ENCODE peak calls at places on chromosomes 1 and 21, in five cellular contexts. N is HepG2, V is stomach, T is upper lobe of left lung, O is breast epithelium. X is an unnamed sample.

GRCh38 chr1:183952101-183952500 is 85.4 kb downstream of the COLGALT2 start:
- DNase-seq in N (no peak), V (no peak), T (no peak), O (no peak), X (no peak)

GRCh38 chr1:91555074-91555730 is 54.6 kb downstream of the CDC7 start:
- DNase-seq in N (no peak), V (no peak), T (no peak), O (no peak), X (no peak)

GRCh38 chr1:246170574-246171261 is 336.4 kb downstream of the SMYD3 start:
- DNase-seq in N (no peak), V (no peak), T (no peak), O (no peak), X (no peak)

GRCh38 chr1:25806418-25806817 is 6.4 kb downstream of the SELENON start:
- DNase-seq in N (no peak), V (no peak), T (no peak), O (no peak), X (peak)

GRCh38 chr1:100443739-100444571 is 91.6 kb downstream of the CDC14A start:
- DNase-seq in N (no peak), V (no peak), T (no peak), O (no peak), X (no peak)

GRCh38 chr1:209076688-209077087 is 506.8 kb upstream of the CAMK1G start:
- DNase-seq in N (no peak), V (no peak), T (no peak), O (no peak), X (no peak)

GRCh38 chr21:28892550-28893111 is 100.0 kb downstream of the LTN1 start:
- DNase-seq in N (no peak), V (no peak), T (no peak), O (no peak), X (no peak)

GRCh38 chr1:97412737-97413136 is 508.1 kb downstream of the DPYD start:
- DNase-seq in N (no peak), V (no peak), T (no peak), O (no peak), X (no peak)

GRCh38 chr21:37072988-37073416 is at the start of the genes PIGP and TTC3:
- DNase-seq in N (peak), V (peak), T (peak), O (peak), X (peak)

GRCh38 chr1:185656663-185657062 is 77.5 kb upstream of the HMCN1 start:
- DNase-seq in N (peak), V (no peak), T (no peak), O (no peak), X (no peak)

GRCh38 chr1:182366596-182366995 is 25.0 kb downstream of the GLUL start:
- DNase-seq in N (no peak), V (no peak), T (no peak), O (no peak), X (no peak)

GRCh38 chr1:20373764-20374163 is 83.1 kb downstream of the VWA5B1 start:
- DNase-seq in N (no peak), V (no peak), T (no peak), O (no peak), X (no peak)

GRCh38 chr1:17135530-17135929 is 16.3 kb upstream of the PADI2 start:
- DNase-seq in N (no peak), V (no peak), T (no peak), O (no peak), X (no peak)

GRCh38 chr1:155320661-155321576 is at the start of gene RUSC1:
- DNase-seq in N (no peak), V (peak), T (peak), O (peak), X (peak)

GRCh38 chr1:45012639-45013278 is 705 bp downstream of the UROD start:
- DNase-seq in N (peak), V (peak), T (no peak), O (peak), X (peak)

GRCh38 chr1:181089017-181089776 is 697 bp downstream of the IER5 start:
- DNase-seq in N (no peak), V (peak), T (peak), O (no peak), X (peak)

GRCh38 chr1:240946926-240947325 is 335.0 kb upstream of the GREM2 start:
- DNase-seq in N (peak), V (no peak), T (no peak), O (no peak), X (no peak)

GRCh38 chr1:39987869-39988268 is 32.9 kb downstream of the MFSD2A start:
- DNase-seq in N (no peak), V (no peak), T (no peak), O (peak), X (no peak)

GRCh38 chr1:21966247-21967000 is 10.4 kb upstream of the CELA3B start:
- DNase-seq in N (peak), V (no peak), T (no peak), O (no peak), X (peak)

GRCh38 chr1:201123866-201124265 is 3.1 kb downstream of the ASCL5 start:
- DNase-seq in N (no peak), V (no peak), T (no peak), O (no peak), X (no peak)

GRCh38 chr1:244383278-244383884 is 68.3 kb downstream of the ADSS2 start:
- DNase-seq in N (no peak), V (no peak), T (no peak), O (no peak), X (no peak)

GRCh38 chr1:51648180-51649109 is 31.6 kb downstream of the OSBPL9 start:
- DNase-seq in N (peak), V (no peak), T (no peak), O (no peak), X (no peak)

GRCh38 chr1:192445849-192446489 is 129.2 kb downstream of the RGS21 start:
- DNase-seq in N (peak), V (peak), T (no peak), O (no peak), X (no peak)

DNA sequence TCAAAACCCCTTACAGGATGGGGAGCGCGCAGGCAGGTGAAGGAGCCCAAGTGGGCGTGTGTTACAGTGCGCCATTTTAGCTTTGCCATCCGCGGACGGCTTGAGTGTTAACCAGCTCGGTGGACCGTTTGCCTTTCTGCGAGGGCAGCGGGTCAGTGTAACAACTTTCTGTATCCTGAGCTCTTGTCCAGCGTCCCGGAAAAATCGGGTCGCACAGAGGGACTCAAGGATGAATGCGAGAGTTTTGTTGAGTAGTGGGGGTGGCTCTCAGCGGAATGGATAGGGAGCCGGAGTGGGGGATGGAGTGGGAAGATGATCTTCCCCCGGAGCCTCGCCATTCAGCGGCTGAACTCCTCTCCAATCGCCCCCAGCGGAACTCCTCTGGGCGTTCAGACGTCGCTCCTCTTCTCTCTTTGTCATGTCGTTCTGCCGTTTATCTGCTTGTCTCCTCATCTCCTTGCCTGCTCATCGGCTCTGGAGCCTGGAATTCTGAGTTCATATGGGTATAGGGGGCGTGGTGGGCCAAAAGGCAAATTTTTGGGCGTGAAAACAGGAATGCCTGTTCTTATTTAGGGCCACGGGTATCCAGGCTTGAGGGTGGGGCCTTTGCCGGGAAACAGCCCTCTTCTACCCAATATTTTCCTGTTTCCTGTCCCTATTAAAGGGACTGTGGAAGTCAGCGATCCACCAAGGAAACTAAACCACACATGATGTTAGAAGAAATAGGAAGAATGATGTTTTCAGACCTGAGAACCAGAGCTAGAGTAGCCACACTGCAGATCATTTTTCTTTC is 295.5 kb downstream of the CTH start:
- DNase-seq in N (no peak), V (no peak), T (peak), O (no peak), X (no peak)
- H3K4me3 ChIP-seq in N (no peak), V (peak), T (peak), O (peak), X (peak)

GRCh38 chr1:36109041-36109679 is 15.9 kb downstream of the COL8A2 start:
- DNase-seq in N (no peak), V (no peak), T (no peak), O (peak), X (no peak)
- TF ChIP-seq POLR2AphosphoS5 in N (no peak), V (no peak), T (no peak), O (no peak), X (no peak)

GRCh38 chr1:12614402-12615165 is 3.4 kb downstream of the DHRS3 start:
- DNase-seq in N (peak), V (no peak), T (no peak), O (no peak), X (no peak)
- H3K4me3 ChIP-seq in N (peak), V (peak), T (peak), O (peak), X (peak)

GRCh38 chr1:67482733-67483482 is 52.7 kb upstream of the SERBP1 start:
- DNase-seq in N (no peak), V (no peak), T (no peak), O (no peak), X (no peak)

GRCh38 chr1:67484492-67484891 is 54.3 kb upstream of the SERBP1 start:
- DNase-seq in N (no peak), V (no peak), T (no peak), O (no peak), X (no peak)

GRCh38 chr1:67476906-67477305 is 46.7 kb upstream of the SERBP1 start:
- DNase-seq in N (no peak), V (no peak), T (no peak), O (no peak), X (no peak)

GRCh38 chr1:67476006-67476482 is 45.8 kb upstream of the SERBP1 start:
- DNase-seq in N (no peak), V (no peak), T (no peak), O (no peak), X (no peak)

GRCh38 chr1:67479146-67479891 is 49.1 kb upstream of the SERBP1 start:
- DNase-seq in N (no peak), V (peak), T (no peak), O (no peak), X (no peak)
- TF ChIP-seq POLR2AphosphoS5 in N (no peak), V (no peak), T (no peak), O (no peak), X (no peak)

X was measured in spleen.